ENCODE peak calls at places on chromosome 9, in nine cellular contexts. One of them, this sample, is unnamed.

GRCh38 chr9:126454250-126454649 is 127.6 kb downstream of the MVB12B start:
- DNase-seq in NCI-H774: no peak
- DNase-seq in lower leg skin: no peak
- DNase-seq in fibroblast of lung: no peak
- DNase-seq in H4: no peak
- DNase-seq in HFF-Myc: no peak
- DNase-seq in AML-193: no peak
- DNase-seq in foreskin melanocyte: no peak
- DNase-seq in iris pigment epithelial cell: no peak
- DNase-seq in this sample: no peak

GRCh38 chr9:132880311-132880661 is 1.6 kb downstream of the SPACA9 start:
- DNase-seq in NCI-H774: no peak
- DNase-seq in lower leg skin: no peak
- DNase-seq in fibroblast of lung: no peak
- DNase-seq in H4: no peak
- DNase-seq in HFF-Myc: no peak
- DNase-seq in AML-193: no peak
- DNase-seq in foreskin melanocyte: peak
- DNase-seq in iris pigment epithelial cell: no peak
- DNase-seq in this sample: no peak

GRCh38 chr9:89879276-89879675 is 274.5 kb downstream of the GADD45G start:
- DNase-seq in NCI-H774: no peak
- DNase-seq in lower leg skin: no peak
- DNase-seq in fibroblast of lung: no peak
- DNase-seq in H4: no peak
- DNase-seq in HFF-Myc: no peak
- DNase-seq in AML-193: no peak
- DNase-seq in foreskin melanocyte: no peak
- DNase-seq in iris pigment epithelial cell: no peak
- DNase-seq in this sample: no peak

GRCh38 chr9:34651876-34652602 is at the start of gene IL11RA:
- DNase-seq in NCI-H774: peak
- DNase-seq in lower leg skin: peak
- DNase-seq in fibroblast of lung: peak
- DNase-seq in H4: peak
- DNase-seq in HFF-Myc: no peak
- DNase-seq in AML-193: no peak
- DNase-seq in foreskin melanocyte: peak
- DNase-seq in iris pigment epithelial cell: peak
- DNase-seq in this sample: peak

GRCh38 chr9:17332129-17332528 is 197.3 kb downstream of the CNTLN start:
- DNase-seq in NCI-H774: no peak
- DNase-seq in lower leg skin: no peak
- DNase-seq in fibroblast of lung: no peak
- DNase-seq in H4: no peak
- DNase-seq in HFF-Myc: no peak
- DNase-seq in AML-193: no peak
- DNase-seq in foreskin melanocyte: no peak
- DNase-seq in iris pigment epithelial cell: no peak
- DNase-seq in this sample: no peak

GRCh38 chr9:129383005-129383414 is 204.9 kb upstream of the IER5L start:
- DNase-seq in NCI-H774: peak
- DNase-seq in lower leg skin: peak
- DNase-seq in fibroblast of lung: no peak
- DNase-seq in H4: no peak
- DNase-seq in HFF-Myc: no peak
- DNase-seq in AML-193: peak
- DNase-seq in foreskin melanocyte: no peak
- DNase-seq in iris pigment epithelial cell: no peak
- DNase-seq in this sample: peak

GRCh38 chr9:137089232-137089947 is 2.6 kb downstream of the MAN1B1 start:
- DNase-seq in NCI-H774: no peak
- DNase-seq in lower leg skin: no peak
- DNase-seq in fibroblast of lung: no peak
- DNase-seq in H4: no peak
- DNase-seq in HFF-Myc: no peak
- DNase-seq in AML-193: no peak
- DNase-seq in foreskin melanocyte: no peak
- DNase-seq in iris pigment epithelial cell: no peak
- DNase-seq in this sample: no peak

GRCh38 chr9:135087489-135087791 is at the start of gene OLFM1:
- DNase-seq in NCI-H774: no peak
- DNase-seq in lower leg skin: peak
- DNase-seq in fibroblast of lung: peak
- DNase-seq in H4: peak
- DNase-seq in HFF-Myc: no peak
- DNase-seq in AML-193: no peak
- DNase-seq in foreskin melanocyte: peak
- DNase-seq in iris pigment epithelial cell: peak
- DNase-seq in this sample: peak

GRCh38 chr9:127393680-127394079 is 3.3 kb upstream of the SLC2A8 start:
- DNase-seq in NCI-H774: no peak
- DNase-seq in lower leg skin: no peak
- DNase-seq in fibroblast of lung: peak
- DNase-seq in H4: peak
- DNase-seq in HFF-Myc: no peak
- DNase-seq in AML-193: no peak
- DNase-seq in foreskin melanocyte: no peak
- DNase-seq in iris pigment epithelial cell: peak
- DNase-seq in this sample: no peak

GRCh38 chr9:38025166-38025565 is 43.9 kb downstream of the SHB start:
- DNase-seq in NCI-H774: no peak
- DNase-seq in lower leg skin: no peak
- DNase-seq in fibroblast of lung: no peak
- DNase-seq in H4: no peak
- DNase-seq in HFF-Myc: no peak
- DNase-seq in AML-193: no peak
- DNase-seq in foreskin melanocyte: no peak
- DNase-seq in iris pigment epithelial cell: no peak
- DNase-seq in this sample: no peak

GRCh38 chr9:97487107-97487506 is 14.4 kb upstream of the TMOD1 start:
- DNase-seq in NCI-H774: no peak
- DNase-seq in lower leg skin: no peak
- DNase-seq in fibroblast of lung: peak
- DNase-seq in H4: no peak
- DNase-seq in HFF-Myc: no peak
- DNase-seq in AML-193: no peak
- DNase-seq in foreskin melanocyte: no peak
- DNase-seq in iris pigment epithelial cell: peak
- DNase-seq in this sample: no peak

This sample was measured in hepatocyte.